ENCODE peak calls at places on chromosomes 2 and 18, in four cellular contexts. S is SJSA1, M is HCEC 1CT, Z is epithelial cell of esophagus. W is an unnamed sample.

GRCh38 chr2:134683561-134684112 is 35.2 kb downstream of the TMEM163 start:
- DNase-seq in Z (peak; percentile 57), M (no peak), S (no peak), W (no peak)

GRCh38 chr2:108944601-108945241 is 44.3 kb downstream of the EDAR start:
- DNase-seq in S (no peak), Z (no peak), M (no peak), W (no peak)

GRCh38 chr18:42706618-42707017 is 408.9 kb downstream of the RIT2 start:
- DNase-seq in M (peak; percentile 1), S (no peak), Z (peak; percentile 93), W (no peak)

GRCh38 chr2:99670768-99671734 is 181.2 kb upstream of the REV1 start:
- DNase-seq in S (no peak), M (no peak), Z (no peak), W (no peak)

GRCh38 chr2:136235451-136236418 is 117.8 kb upstream of the CXCR4 start:
- DNase-seq in Z (peak; percentile 92), S (peak; percentile 63), M (peak; percentile 46), W (no peak)

GRCh38 chr18:34493099-34493544 is 217.0 kb upstream of the DTNA start:
- DNase-seq in Z (peak; percentile 89), M (peak; percentile 30), S (peak; percentile 55), W (no peak)

GRCh38 chr2:133811409-133812125 is 243.3 kb upstream of the NCKAP5 start:
- DNase-seq in S (no peak), Z (no peak), M (no peak), W (no peak)

GRCh38 chr2:240520143-240520973 is 37.4 kb downstream of the ANKMY1 start:
- DNase-seq in M (no peak), S (peak; percentile 35), Z (peak; percentile 14), W (no peak)

GRCh38 chr2:66889632-66889882 is 454.6 kb downstream of the MEIS1 start:
- DNase-seq in S (no peak), Z (no peak), M (no peak), W (no peak)

GRCh38 chr2:40666438-40666837 is 214.5 kb upstream of the SLC8A1 start:
- DNase-seq in M (no peak), S (no peak), Z (no peak), W (no peak)

GRCh38 chr18:52278191-52278590 is 61.8 kb upstream of the DCC start:
- DNase-seq in M (no peak), S (no peak), Z (no peak), W (no peak)

GRCh38 chr2:42979416-42979869 is 187.1 kb upstream of the HAAO start:
- DNase-seq in M (no peak), S (no peak), Z (no peak), W (no peak)

GRCh38 chr2:202014328-202015034 is 19.2 kb upstream of the FZD7 start:
- DNase-seq in M (no peak), Z (peak; percentile 45), S (no peak), W (no peak)

GRCh38 chr2:140737006-140737405 is 1393.8 kb downstream of the LRP1B start:
- DNase-seq in S (no peak), M (no peak), Z (no peak), W (no peak)

GRCh38 chr2:9610781-9611548 is 19.8 kb downstream of the YWHAQ start:
- DNase-seq in S (no peak), M (no peak), Z (peak; percentile 14), W (no peak)

GRCh38 chr2:206996556-206997065 is 57.3 kb downstream of the CPO start:
- DNase-seq in M (no peak), Z (no peak), S (no peak), W (no peak)

GRCh38 chr2:138421315-138421970 is 80.1 kb upstream of the SPOPL start:
- DNase-seq in M (peak; percentile 64), S (no peak), Z (peak; percentile 88), W (no peak)

GRCh38 chr18:11110509-11110908 is 38.9 kb downstream of the PIEZO2 start:
- DNase-seq in Z (no peak), S (no peak), M (no peak), W (no peak)

GRCh38 chr2:224222320-224222719 is 179.6 kb downstream of the FAM124B start:
- DNase-seq in Z (peak; percentile 50), S (no peak), M (peak; percentile 53), W (no peak)

GRCh38 chr2:204195498-204195897 is 258.9 kb downstream of the ICOS start:
- DNase-seq in Z (no peak), M (no peak), S (no peak), W (no peak)

GRCh38 chr2:150591901-150592300 is 104.4 kb upstream of the RND3 start:
- DNase-seq in M (peak; percentile 86), S (no peak), Z (peak; percentile 77), W (no peak)

GRCh38 chr2:239212553-239213419 is 188.0 kb downstream of the HDAC4 start:
- DNase-seq in Z (no peak), S (no peak), M (no peak), W (no peak)

GRCh38 chr2:24924732-24925131 is 4.7 kb upstream of the ADCY3 start:
- DNase-seq in S (no peak), M (no peak), Z (no peak), W (no peak)

GRCh38 chr2:149692837-149693518 is 105.4 kb upstream of the MMADHC start:
- DNase-seq in Z (no peak), M (no peak), S (no peak), W (no peak)

GRCh38 chr18:11980555-11981382 is 538 bp upstream of the IMPA2 start:
- DNase-seq in M (peak; percentile 99), Z (peak; percentile 100), S (peak; percentile 99), W (peak; percentile 72)

GRCh38 chr2:59583173-59583765 is 970.2 kb downstream of the BCL11A start:
- DNase-seq in Z (peak; percentile 8), M (no peak), S (no peak), W (no peak)

GRCh38 chr2:118731396-118731795 is 116.1 kb downstream of the EN1 start:
- DNase-seq in M (no peak), Z (no peak), S (no peak), W (no peak)

GRCh38 chr2:175568109-175568730 is 386.7 kb upstream of the ATP5MC3 start:
- DNase-seq in S (no peak), M (no peak), Z (no peak), W (no peak)

GRCh38 chr2:134976074-134976702 is 57.6 kb downstream of the CCNT2 start:
- DNase-seq in S (no peak), Z (no peak), M (no peak), W (no peak)